ENCODE peak calls at places on chromosomes 1 and 21, in seven cellular contexts. D, R, M, G, A, T and O are unnamed samples. For H3K4me1, the result is how much of the 10 kb centered on the place peaks cover.

GRCh38 chr1:41576620-41577019 is 92.1 kb upstream of the EDN2 start:
- DNase-seq in D (no peak), R (no peak), M (no peak), G (no peak), A (no peak), T (peak), O (no peak)

GRCh38 chr1:18249691-18250090 is 142.1 kb downstream of the IGSF21 start:
- DNase-seq in D (no peak), R (no peak), M (no peak), G (no peak), A (no peak), T (no peak), O (no peak)

GRCh38 chr1:10680487-10680886 is 116.0 kb downstream of the CASZ1 start:
- DNase-seq in D (peak), R (no peak), M (no peak), G (no peak), A (no peak), T (no peak), O (no peak)

GRCh38 chr1:24517898-24518297 is 15.3 kb downstream of the RCAN3 start:
- DNase-seq in D (no peak), R (no peak), M (no peak), G (no peak), A (no peak), T (no peak), O (no peak)

GRCh38 chr1:178337091-178337726 is 159.6 kb downstream of the CLEC20A start:
- DNase-seq in D (no peak), R (no peak), M (no peak), G (no peak), A (no peak), T (no peak), O (no peak)

GRCh38 chr1:207868252-207868768 is 42.6 kb downstream of the CD34 start:
- DNase-seq in D (peak), R (peak), M (peak), G (peak), A (peak), T (no peak), O (peak)

GRCh38 chr21:17612023-17612564 is 607 bp downstream of the BTG3 start:
- DNase-seq in D (peak), R (peak), M (peak), G (peak), A (peak), T (peak), O (peak)

GRCh38 chr21:45404726-45405270 is at the start of gene COL18A1:
- DNase-seq in D (peak), R (peak), M (peak), G (peak), A (peak), T (no peak), O (peak)

GRCh38 chr1:65309317-65310077 is at the start of gene DNAJC6:
- DNase-seq in D (peak), R (peak), M (peak), G (peak), A (peak), T (no peak), O (peak)

GRCh38 chr1:184191181-184191601 is 139.7 kb downstream of the TSEN15 start:
- DNase-seq in D (peak), R (peak), M (no peak), G (peak), A (peak), T (peak), O (no peak)

GRCh38 chr1:10721381-10722321 is 74.8 kb downstream of the CASZ1 start:
- DNase-seq in D (no peak), R (no peak), M (no peak), G (no peak), A (no peak), T (no peak), O (no peak)

GRCh38 chr1:85884372-85885035 is 176.3 kb upstream of the ZNHIT6 start:
- DNase-seq in D (no peak), R (no peak), M (peak), G (no peak), A (no peak), T (no peak), O (no peak)

GRCh38 chr1:65881070-65881594 is 88.4 kb downstream of the PDE4B start:
- DNase-seq in D (no peak), R (no peak), M (no peak), G (no peak), A (no peak), T (no peak), O (no peak)

GRCh38 chr21:33396966-33397365 is 6.2 kb upstream of the IFNGR2 start:
- DNase-seq in D (no peak), R (no peak), M (no peak), G (no peak), A (no peak), T (no peak), O (no peak)

GRCh38 chr1:221991221-221991620 is 249.3 kb upstream of the DUSP10 start:
- DNase-seq in D (no peak), R (no peak), M (no peak), G (no peak), A (no peak), T (no peak), O (no peak)

GRCh38 chr21:45848352-45848751 is 133.2 kb upstream of the COL6A1 start:
- DNase-seq in D (no peak), R (no peak), M (no peak), G (no peak), A (no peak), T (no peak), O (no peak)

GRCh38 chr21:14259669-14260458 is 43.9 kb downstream of the RBM11 start:
- DNase-seq in D (no peak), R (no peak), M (peak), G (no peak), A (no peak), T (no peak), O (no peak)

GRCh38 chr21:39564200-39564599 is 48.5 kb upstream of the B3GALT5 start:
- DNase-seq in D (no peak), R (no peak), M (peak), G (peak), A (no peak), T (no peak), O (peak)

GRCh38 chr1:178645826-178646200 is 79.2 kb upstream of the RALGPS2 start:
- DNase-seq in D (no peak), R (no peak), M (no peak), G (no peak), A (no peak), T (no peak), O (no peak)

GRCh38 chr1:2788506-2789163 is 12.9 kb downstream of the TTC34 start:
- DNase-seq in D (no peak), R (peak), M (no peak), G (peak), A (no peak), T (no peak), O (no peak)

GRCh38 chr1:244065063-244065788 is 14.1 kb downstream of the ZBTB18 start:
- DNase-seq in D (no peak), R (no peak), M (no peak), G (no peak), A (no peak), T (peak), O (no peak)

GRCh38 chr1:220335668-220336067 is 63.4 kb upstream of the RAB3GAP2 start:
- DNase-seq in D (no peak), R (no peak), M (no peak), G (no peak), A (no peak), T (no peak), O (peak)

GRCh38 chr1:11704691-11705475 is 13.4 kb downstream of the DRAXIN start:
- DNase-seq in D (no peak), R (no peak), M (no peak), G (no peak), A (no peak), T (no peak), O (no peak)

GRCh38 chr1:28886731-28887417 is 27.5 kb upstream of the EPB41 start:
- DNase-seq in D (peak), R (peak), M (peak), G (peak), A (peak), T (peak), O (peak)

GRCh38 chr1:23799570-23800395 is 771 bp downstream of the GALE start:
- DNase-seq in D (peak), R (peak), M (peak), G (no peak), A (peak), T (no peak), O (peak)

GRCh38 chr1:219066631-219067349 is 106.9 kb upstream of the LYPLAL1 start:
- DNase-seq in D (no peak), R (no peak), M (peak), G (no peak), A (no peak), T (no peak), O (no peak)

GRCh38 chr1:195745170-195746009 is 862.9 kb downstream of the KCNT2 start:
- DNase-seq in D (no peak), R (no peak), M (no peak), G (no peak), A (no peak), T (no peak), O (no peak)

GRCh38 chr1:115706774-115707425 is 61.6 kb downstream of the CASQ2 start:
- DNase-seq in D (no peak), R (no peak), M (peak), G (no peak), A (no peak), T (no peak), O (no peak)

GRCh38 chr1:236131916-236132315 is 10.4 kb upstream of the GPR137B start:
- DNase-seq in D (no peak), R (no peak), M (no peak), G (no peak), A (no peak), T (no peak), O (no peak)

GRCh38 chr1:160834945-160835565 is 27.6 kb downstream of the CD244 start:
- DNase-seq in D (peak), R (no peak), M (peak), G (no peak), A (no peak), T (no peak), O (no peak)

GRCh38 chr21:43608225-43608624 is 51.1 kb downstream of the HSF2BP start:
- DNase-seq in D (no peak), R (no peak), M (no peak), G (no peak), A (no peak), T (no peak), O (no peak)

GRCh38 chr1:112242470-112242869 is 153.5 kb upstream of the CTTNBP2NL start:
- DNase-seq in D (no peak), R (no peak), M (no peak), G (no peak), A (no peak), T (no peak), O (no peak)

GRCh38 chr1:85244271-85245053 is 15.0 kb downstream of the C1orf52 start:
- DNase-seq in D (no peak), R (no peak), M (peak), G (no peak), A (no peak), T (no peak), O (no peak)

GRCh38 chr21:32320726-32321125 is 22.1 kb downstream of the MRAP start:
- DNase-seq in D (no peak), R (no peak), M (no peak), G (no peak), A (no peak), T (no peak), O (no peak)

GRCh38 chr1:23809751-23810171 is 9.2 kb upstream of the GALE start:
- DNase-seq in D (peak), R (peak), M (peak), G (peak), A (no peak), T (peak), O (peak)

GRCh38 chr1:200272669-200273068 is 137.2 kb downstream of the ZNF281 start:
- DNase-seq in D (no peak), R (no peak), M (no peak), G (no peak), A (no peak), T (no peak), O (no peak)

GRCh38 chr1:7262611-7263010 is 477.4 kb downstream of the CAMTA1 start:
- DNase-seq in D (peak), R (no peak), M (no peak), G (no peak), A (no peak), T (no peak), O (no peak)

DNA sequence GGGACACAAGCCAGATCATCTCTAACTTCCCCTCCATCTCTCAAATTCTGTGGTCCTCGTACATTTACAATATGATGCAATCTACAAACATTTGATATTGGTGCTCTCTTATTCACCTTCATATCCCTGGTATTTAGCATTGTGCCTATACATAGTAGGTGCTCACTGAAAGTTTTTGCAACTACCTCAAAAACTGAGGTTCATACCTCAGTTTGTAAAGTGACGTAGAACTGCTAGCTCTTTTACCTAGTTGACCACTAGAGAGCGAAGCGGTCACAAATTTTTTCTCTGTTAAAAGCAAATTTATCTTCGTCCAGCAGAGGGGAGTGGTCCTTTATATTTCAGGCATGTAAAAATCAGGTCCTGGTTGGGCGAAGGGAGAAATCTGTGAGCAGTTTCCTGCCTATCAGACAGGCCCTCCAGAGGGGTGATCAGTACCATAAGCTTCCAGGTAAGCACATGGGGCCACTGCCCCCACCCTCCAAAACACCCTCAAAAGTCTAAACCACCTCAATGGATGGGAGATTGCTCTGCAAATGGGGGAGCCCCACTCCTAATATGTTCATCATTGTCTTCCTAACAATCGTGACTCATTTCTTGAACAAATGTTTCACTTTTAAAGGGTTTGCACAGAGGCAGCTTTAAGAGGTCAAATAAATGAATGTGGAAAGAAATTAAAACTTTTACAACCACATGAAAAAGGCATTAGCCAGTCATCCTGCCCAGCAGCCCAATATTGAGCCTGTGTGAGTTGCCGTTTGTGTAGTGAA is 10.6 kb upstream of the HLCS start:
- DNase-seq in D (peak), R (no peak), M (peak), G (no peak), A (peak), T (no peak), O (peak)
- TF ChIP-seq CTCF in D (peak), R (peak), M (peak), G (peak), A (peak), T (no peak), O (peak)

GRCh38 chr1:62196091-62196690 is 1.5 kb downstream of the L1TD1 start:
- DNase-seq in D (no peak), R (no peak), M (peak), G (no peak), A (no peak), T (no peak), O (no peak)

GRCh38 chr1:62198781-62199125 is 4.1 kb downstream of the L1TD1 start:
- DNase-seq in D (no peak), R (no peak), M (no peak), G (no peak), A (no peak), T (no peak), O (no peak)

GRCh38 chr1:62198069-62198780 is 3.6 kb downstream of the L1TD1 start:
- DNase-seq in D (no peak), R (no peak), M (no peak), G (no peak), A (no peak), T (no peak), O (no peak)

DNA sequence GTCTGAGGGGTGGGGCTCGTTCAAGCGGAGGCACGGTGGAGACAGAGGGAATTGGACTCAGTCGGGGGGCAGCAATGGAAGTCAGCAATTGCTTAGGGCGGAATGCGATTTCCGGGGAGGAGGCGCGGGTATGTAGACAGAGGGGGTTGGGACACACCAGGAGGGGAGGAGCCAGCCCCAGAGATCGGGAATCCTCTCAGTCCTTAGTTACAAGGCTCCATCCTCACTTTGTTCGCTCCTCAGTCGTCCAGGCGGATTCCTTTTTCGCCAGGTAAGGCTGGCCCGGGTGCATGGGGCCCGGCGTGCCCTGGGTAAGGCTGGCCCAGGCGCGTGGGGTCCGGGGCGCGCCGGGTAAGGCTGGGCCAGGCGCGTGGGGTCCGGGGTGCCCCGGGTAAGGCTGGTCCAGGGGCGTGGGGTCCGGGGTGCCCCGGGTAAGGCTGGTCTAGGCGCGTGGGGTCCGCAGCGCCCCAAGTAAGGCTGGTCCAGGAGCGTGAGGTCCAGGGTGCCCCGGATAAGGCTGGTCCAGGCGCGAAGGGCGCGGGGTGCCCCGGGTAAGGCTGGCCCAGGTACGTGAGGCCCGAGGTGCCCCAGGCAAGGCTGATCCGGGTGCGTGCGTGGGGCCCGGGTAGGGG is at the start of gene L1TD1:
- DNase-seq in D (peak), R (no peak), M (peak), G (no peak), A (no peak), T (no peak), O (no peak)
- H3K4me3 ChIP-seq in D (peak), R (no peak), M (no peak), G (no peak), A (no peak), T (no peak), O (no peak)

GRCh38 chr1:17082761-17083160 is 28.9 kb upstream of the SDHB start:
- DNase-seq in D (no peak), R (no peak), M (no peak), G (no peak), A (no peak), T (no peak), O (no peak)
- H3K4me1 ChIP-seq in D (under half), R (under half), M (under half), G (under half), A (under half), T (under half), O (under half)

DNA sequence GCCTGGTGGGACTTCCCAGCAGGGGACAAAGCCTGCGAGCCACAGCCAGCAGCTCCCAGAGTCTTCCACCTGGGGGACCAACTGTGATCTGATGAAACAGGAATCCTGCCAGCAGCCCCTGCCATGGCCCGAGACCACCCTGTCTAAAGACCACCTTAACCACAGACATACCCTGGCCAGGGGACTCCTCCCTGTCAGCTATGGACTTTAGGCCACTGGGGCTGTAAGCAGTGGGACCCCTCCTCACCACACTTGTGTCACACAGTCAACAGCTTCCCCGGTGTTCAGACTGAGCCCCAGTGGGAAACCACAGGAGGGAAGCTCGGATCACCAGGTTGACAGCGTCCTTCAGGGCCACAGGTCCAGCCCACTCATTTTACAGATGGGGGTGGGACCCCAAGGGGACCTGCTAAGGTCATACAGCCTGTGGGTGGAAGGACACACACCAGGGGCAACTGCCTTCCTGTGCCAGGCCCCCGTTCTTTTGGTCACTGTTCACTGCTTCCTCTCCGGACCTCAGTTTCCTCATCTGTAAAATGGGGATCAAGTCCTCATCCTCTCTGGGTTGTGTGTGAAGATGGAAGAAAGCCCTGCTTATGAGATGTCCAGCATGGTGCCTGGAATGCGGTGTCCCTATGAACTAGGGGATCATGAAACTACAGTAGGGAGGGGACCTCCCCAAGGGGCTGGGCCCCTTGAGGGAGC is 11.4 kb downstream of the EPHA2 start:
- DNase-seq in D (no peak), R (no peak), M (no peak), G (no peak), A (no peak), T (no peak), O (no peak)
- TF ChIP-seq CTCF in D (no peak), R (no peak), M (no peak), G (no peak), A (no peak), T (no peak), O (no peak)

DNA sequence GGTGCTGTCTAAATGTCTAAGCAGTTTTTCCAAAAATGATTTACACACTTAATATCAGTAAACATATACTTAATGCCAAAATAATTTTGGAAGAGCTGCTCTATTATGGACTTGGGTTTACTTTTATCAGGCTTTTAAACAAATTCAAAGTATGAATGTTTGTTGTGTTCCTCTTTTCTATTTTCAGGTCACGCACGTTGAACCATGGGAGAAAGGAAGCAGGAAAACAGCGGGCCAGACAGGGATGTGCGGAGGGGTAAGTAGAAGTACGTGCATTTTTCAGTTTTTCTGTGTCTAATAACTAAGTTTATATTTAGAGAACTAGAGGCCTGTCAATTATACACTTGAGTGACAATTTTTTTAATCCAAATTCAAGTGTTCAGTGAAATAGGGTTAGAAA is 3.4 kb downstream of the PRPF38B start:
- DNase-seq in D (no peak), R (no peak), M (no peak), G (no peak), A (no peak), T (no peak), O (no peak)
- H3K4me3 ChIP-seq in D (no peak), R (no peak), M (no peak), G (no peak), A (no peak), T (no peak), O (peak)

GRCh38 chr1:154445040-154445472 is 39.9 kb downstream of the IL6R start:
- DNase-seq in D (no peak), R (no peak), M (no peak), G (no peak), A (no peak), T (no peak), O (no peak)

GRCh38 chr1:154440031-154440430 is 34.9 kb downstream of the IL6R start:
- DNase-seq in D (no peak), R (no peak), M (no peak), G (no peak), A (no peak), T (no peak), O (no peak)

GRCh38 chr1:154442006-154442740 is 37.0 kb downstream of the IL6R start:
- DNase-seq in D (no peak), R (no peak), M (no peak), G (no peak), A (no peak), T (no peak), O (no peak)

GRCh38 chr1:154443274-154444013 is 38.3 kb downstream of the IL6R start:
- DNase-seq in D (peak), R (no peak), M (no peak), G (no peak), A (no peak), T (no peak), O (no peak)

GRCh38 chr1:154441241-154441888 is 36.2 kb downstream of the IL6R start:
- DNase-seq in D (no peak), R (no peak), M (no peak), G (no peak), A (no peak), T (no peak), O (no peak)
- H3K4me1 ChIP-seq in D (half or more), R (under half), M (under half), G (under half), A (under half), T (under half), O (under half)